ENCODE peak calls at places on chromosomes 13 and 19, in seven cellular contexts. C is fibroblast of lung, T is neural progenitor cell, K is PC-9, S is sigmoid colon, N is body of pancreas, B is OCI-LY7. E is an unnamed sample.

GRCh38 chr19:15498910-15499309 is 9.4 kb upstream of the CYP4F22 start:
- DNase-seq in C (no peak), T (no peak), K (no peak), S (no peak), N (no peak), B (no peak), E (peak)

GRCh38 chr13:46748300-46748699 is 48.7 kb downstream of the ESD start:
- DNase-seq in C (no peak), T (no peak), K (no peak), S (no peak), N (no peak), B (no peak), E (no peak)

GRCh38 chr13:65836066-65836465 is 1394.1 kb downstream of the PCDH9 start:
- DNase-seq in C (no peak), T (no peak), K (no peak), S (no peak), N (no peak), B (no peak), E (no peak)

GRCh38 chr19:39351537-39352037 is 9.4 kb downstream of the SAMD4B start:
- DNase-seq in C (peak), T (no peak), K (no peak), S (no peak), N (no peak), B (peak), E (no peak)

GRCh38 chr13:60671386-60671785 is 274.4 kb downstream of the TDRD3 start:
- DNase-seq in C (no peak), T (no peak), K (no peak), S (no peak), N (no peak), B (no peak), E (no peak)

GRCh38 chr13:67518785-67519184 is 288.6 kb upstream of the PCDH9 start:
- DNase-seq in C (no peak), T (peak), K (no peak), S (no peak), N (no peak), B (no peak), E (peak)

GRCh38 chr13:41306271-41307150 is 4.6 kb upstream of the NAA16 start:
- DNase-seq in C (no peak), T (no peak), K (no peak), S (no peak), N (peak), B (no peak), E (no peak)

GRCh38 chr13:112727581-112727980 is 37.7 kb downstream of the ATP11A start:
- DNase-seq in C (no peak), T (no peak), K (no peak), S (no peak), N (no peak), B (no peak), E (peak)

GRCh38 chr19:42201489-42202289 is 15.8 kb downstream of the DEDD2 start:
- DNase-seq in C (no peak), T (no peak), K (no peak), S (no peak), N (no peak), B (peak), E (no peak)

GRCh38 chr13:40488869-40489391 is 177.5 kb downstream of the FOXO1 start:
- DNase-seq in C (no peak), T (no peak), K (no peak), S (no peak), N (no peak), B (no peak), E (no peak)

DNA sequence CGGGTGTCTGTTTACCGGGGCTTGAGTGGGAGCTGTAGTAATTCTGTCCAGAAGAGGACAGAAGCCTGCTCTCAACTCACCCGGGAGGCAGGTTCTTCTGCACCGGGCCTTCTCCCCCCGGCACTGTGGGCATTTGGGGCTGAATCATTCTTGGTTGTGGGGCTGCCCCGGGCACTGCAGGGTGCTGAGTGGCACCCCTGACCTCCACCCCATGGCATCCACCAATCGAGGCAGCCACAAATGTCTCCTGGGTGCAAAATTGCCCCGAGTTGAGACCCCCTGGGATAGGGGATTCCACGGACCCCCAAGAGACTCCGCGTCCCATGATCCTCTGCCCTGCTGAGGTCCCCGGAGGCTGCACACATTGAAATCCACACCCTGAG is 68.8 kb downstream of the GNG7 start:
- DNase-seq in C (no peak), T (no peak), K (no peak), S (no peak), N (no peak), B (no peak), E (no peak)
- H3K27ac ChIP-seq in C (no peak), T (no peak), K (no peak), S (no peak), N (no peak), B (no peak), E (no peak)

GRCh38 chr19:43465468-43466120 is at the start of gene LYPD3:
- DNase-seq in C (peak), T (peak), K (peak), S (no peak), N (no peak), B (no peak), E (peak)
- TF ChIP-seq CTCF in C (no peak), T (no peak), K (no peak), S (no peak), N (no peak), B (no peak), E (no peak)

GRCh38 chr19:10580979-10581631 is 6.0 kb downstream of the AP1M2 start:
- DNase-seq in C (peak), T (peak), K (peak), S (peak), N (peak), B (peak), E (peak)
- H3K4me3 ChIP-seq in C (no peak), T (no peak), K (no peak), S (no peak), N (no peak), B (no peak), E (no peak)

GRCh38 chr13:79805317-79805716 is 324.4 kb downstream of the NDFIP2 start:
- DNase-seq in C (no peak), T (peak), K (no peak), S (no peak), N (no peak), B (no peak), E (peak)
- H3K27ac ChIP-seq in C (no peak), T (no peak), K (no peak), S (no peak), N (no peak), B (no peak), E (peak)

DNA sequence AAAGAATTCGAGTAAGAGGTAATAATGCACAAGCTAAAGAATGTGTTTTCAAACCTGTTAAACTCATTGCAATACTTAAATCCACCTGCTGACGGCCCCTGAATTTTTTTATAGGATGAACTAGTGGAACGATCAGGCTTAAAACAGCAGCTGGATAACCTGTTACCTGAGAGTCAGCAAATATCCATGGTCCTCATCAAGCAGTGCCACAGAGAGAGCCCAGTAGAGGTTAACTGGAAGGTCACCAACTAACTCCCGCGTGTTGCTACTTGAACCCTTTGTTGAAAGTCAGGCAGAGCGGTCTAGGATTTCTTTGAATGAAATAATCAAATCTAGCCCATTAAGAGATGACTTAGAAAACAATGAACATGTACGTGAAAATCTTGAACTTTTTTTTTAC is 47.6 kb upstream of the SPRY2 start:
- DNase-seq in C (no peak), T (no peak), K (no peak), S (no peak), N (no peak), B (no peak), E (no peak)
- TF ChIP-seq CTCF in C (no peak), T (no peak), K (no peak), S (no peak), N (no peak), B (no peak), E (peak)

E was measured in endodermal cell.